ENCODE peak calls at places on chromosomes 2 and 18, in four cellular contexts. L, F, P and W are unnamed samples.
A peak's percentile ranks its signal among the peaks of the same experiment; 100 is the strongest.

GRCh38 chr2:62014102-62014501 is 108.6 kb downstream of the COMMD1 start:
- DNase-seq in L (peak; percentile 79), F (peak; percentile 76), P (peak; percentile 86), W (no peak)

GRCh38 chr2:218959761-218960195 is 312 bp downstream of the CDK5R2 start:
- DNase-seq in L (no peak), F (no peak), P (no peak), W (no peak)

GRCh38 chr2:88499204-88499603 is 46.7 kb upstream of the FOXI3 start:
- DNase-seq in L (no peak), F (no peak), P (no peak), W (no peak)

GRCh38 chr2:47302308-47302707 is 100.6 kb upstream of the MSH2 start:
- DNase-seq in L (no peak), F (no peak), P (no peak), W (no peak)

GRCh38 chr2:66596229-66596628 is 161.3 kb downstream of the MEIS1 start:
- DNase-seq in L (no peak), F (no peak), P (peak; percentile 37), W (no peak)

GRCh38 chr18:8450013-8450412 is 159.2 kb upstream of the RAB12 start:
- DNase-seq in L (peak; percentile 11), F (peak; percentile 24), P (peak; percentile 13), W (no peak)

GRCh38 chr2:197777823-197778407 is 7.2 kb downstream of the BOLL start:
- DNase-seq in L (peak; percentile 19), F (peak; percentile 40), P (peak; percentile 67), W (no peak)

GRCh38 chr18:49597556-49597955 is 35.7 kb downstream of the LIPG start:
- DNase-seq in L (no peak), F (no peak), P (no peak), W (no peak)

GRCh38 chr2:2107627-2108026 is 223.4 kb downstream of the MYT1L start:
- DNase-seq in L (no peak), F (no peak), P (no peak), W (no peak)

GRCh38 chr2:74577448-74577847 is 22.9 kb downstream of the DOK1 start:
- DNase-seq in L (no peak), F (no peak), P (no peak), W (no peak)

GRCh38 chr2:23529659-23530058 is 144.7 kb downstream of the KLHL29 start:
- DNase-seq in L (no peak), F (no peak), P (no peak), W (no peak)

GRCh38 chr18:48076461-48076860 is 146.0 kb upstream of the SMAD2 start:
- DNase-seq in L (no peak), F (no peak), P (no peak), W (no peak)

GRCh38 chr2:32715391-32715841 is 87.6 kb downstream of the TTC27 start:
- DNase-seq in L (no peak), F (no peak), P (peak; percentile 13), W (no peak)

GRCh38 chr18:58105908-58106673 is 62.1 kb downstream of the NEDD4L start:
- DNase-seq in L (no peak), F (no peak), P (peak; percentile 15), W (no peak)

GRCh38 chr2:3179208-3179607 is 198.4 kb downstream of the EIPR1 start:
- DNase-seq in L (no peak), F (no peak), P (no peak), W (no peak)

GRCh38 chr2:33104052-33104623 is 157.4 kb downstream of the LTBP1 start:
- DNase-seq in L (no peak), F (no peak), P (peak; percentile 49), W (no peak)

GRCh38 chr2:157260403-157261198 is 3.1 kb downstream of the GALNT5 start:
- DNase-seq in L (no peak), F (no peak), P (no peak), W (no peak)